ENCODE peak calls at places on chromosomes 4 and X, in six cellular contexts. X is pulmonary artery endothelial cell; G is DMS53; A is stimulated activated CD8-positive, alpha-beta memory T cell treated with anti-CD3 and anti-CD28 coated beads, Interleukin-4, amount 100 ng/mL, for 48 hours; P is fibroblast of the aortic adventitia; Q is MV-4-11. E is an unnamed sample.

GRCh38 chr4:118835896-118836762 is at the start of gene SEC24D:
- DNase-seq in X (peak), G (peak), A (peak), P (peak), Q (peak), E (peak)

GRCh38 chrX:109533005-109533404 is 3.6 kb upstream of the NXT2 start:
- DNase-seq in X (no peak), G (no peak), A (no peak), P (no peak), Q (peak), E (no peak)

GRCh38 chrX:30215357-30215843 is at the start of gene MAGEB2:
- DNase-seq in X (no peak), G (peak), A (no peak), P (no peak), Q (no peak), E (no peak)

GRCh38 chr4:173859091-173859713 is 329.2 kb upstream of the HAND2 start:
- DNase-seq in X (no peak), G (no peak), A (no peak), P (peak), Q (no peak), E (no peak)

GRCh38 chr4:48913346-48913745 is 6.8 kb upstream of the OCIAD2 start:
- DNase-seq in X (peak), G (no peak), A (no peak), P (peak), Q (no peak), E (no peak)

GRCh38 chr4:186651624-186652023 is 72.0 kb downstream of the FAT1 start:
- DNase-seq in X (no peak), G (peak), A (no peak), P (peak), Q (no peak), E (no peak)

GRCh38 chr4:85707591-85707990 is 232.6 kb downstream of the ARHGAP24 start:
- DNase-seq in X (no peak), G (no peak), A (no peak), P (no peak), Q (peak), E (no peak)

GRCh38 chr4:121800961-121801714 is at the start of gene EXOSC9:
- DNase-seq in X (peak), G (peak), A (peak), P (peak), Q (peak), E (peak)

GRCh38 chr4:145279122-145279960 is 99.0 kb upstream of the OTUD4 start:
- DNase-seq in X (peak), G (peak), A (no peak), P (peak), Q (no peak), E (no peak)

GRCh38 chr4:13544556-13545393 is 467 bp upstream of the NKX3-2 start:
- DNase-seq in X (peak), G (peak), A (peak), P (peak), Q (peak), E (peak)

GRCh38 chr4:17717301-17717700 is 64.1 kb downstream of the FAM184B start:
- DNase-seq in X (no peak), G (no peak), A (no peak), P (no peak), Q (no peak), E (no peak)

GRCh38 chr4:99655315-99656081 is 2.1 kb downstream of the C4orf54 start:
- DNase-seq in X (no peak), G (no peak), A (no peak), P (peak), Q (no peak), E (no peak)

GRCh38 chr4:28436191-28437080 is 1575.8 kb downstream of the STIM2 start:
- DNase-seq in X (no peak), G (no peak), A (no peak), P (no peak), Q (no peak), E (no peak)

GRCh38 chr4:161823450-161823849 is 340.4 kb downstream of the FSTL5 start:
- DNase-seq in X (no peak), G (no peak), A (no peak), P (no peak), Q (no peak), E (no peak)

GRCh38 chr4:40581254-40582140 is 48.2 kb downstream of the RBM47 start:
- DNase-seq in X (no peak), G (no peak), A (peak), P (no peak), Q (no peak), E (no peak)

GRCh38 chr4:168507178-168507577 is 10.3 kb downstream of the PALLD start:
- DNase-seq in X (no peak), G (no peak), A (no peak), P (no peak), Q (no peak), E (no peak)

GRCh38 chr4:137283737-137284136 is 248.6 kb downstream of the PCDH18 start:
- DNase-seq in X (no peak), G (peak), A (no peak), P (peak), Q (no peak), E (no peak)

GRCh38 chrX:132751043-132751690 is 207.3 kb downstream of the HS6ST2 start:
- DNase-seq in X (no peak), G (peak), A (no peak), P (no peak), Q (no peak), E (no peak)